ENCODE peak calls at places on chromosomes 7 and 10, in seven cellular contexts. T is activated CD8-positive, alpha-beta T cell treated with anti-CD3 and anti-CD28 coated beads for 36 hours; R is adrenal gland; Z is nephron progenitor cell; P is HL-60; W is neural progenitor cell; Q is fibroblast of mammary gland. O is an unnamed sample.

GRCh38 chr10:132521466-132522102 is 16.0 kb upstream of the INPP5A start:
- DNase-seq in T (no peak), R (peak; percentile 20), Z (no peak), P (no peak), W (no peak), Q (no peak), O (no peak)

GRCh38 chr7:122302826-122303521 is 1.6 kb downstream of the FEZF1 start:
- DNase-seq in T (no peak), R (no peak), Z (no peak), P (no peak), W (no peak), Q (no peak), O (no peak)

GRCh38 chr10:112344261-112344660 is 29.7 kb upstream of the ACSL5 start:
- DNase-seq in T (no peak), R (peak; percentile 15), Z (no peak), P (no peak), W (peak; percentile 13), Q (no peak), O (no peak)

GRCh38 chr10:79417731-79418130 is 27.7 kb downstream of the ZCCHC24 start:
- DNase-seq in T (no peak), R (no peak), Z (no peak), P (no peak), W (no peak), Q (no peak), O (no peak)

GRCh38 chr7:134741901-134742635 is 37.4 kb upstream of the CALD1 start:
- DNase-seq in T (no peak), R (no peak), Z (no peak), P (no peak), W (peak; percentile 38), Q (peak; percentile 83), O (no peak)

GRCh38 chr10:103575416-103576075 is 82.0 kb downstream of the NEURL1 start:
- DNase-seq in T (no peak), R (no peak), Z (no peak), P (no peak), W (no peak), Q (no peak), O (no peak)

GRCh38 chr10:58305821-58306220 is 29.0 kb upstream of the UBE2D1 start:
- DNase-seq in T (no peak), R (no peak), Z (no peak), P (no peak), W (no peak), Q (no peak), O (no peak)

GRCh38 chr7:130733866-130734524 is at the start of gene KLF14:
- DNase-seq in T (peak; percentile 46), R (peak; percentile 76), Z (peak; percentile 64), P (no peak), W (peak; percentile 75), Q (peak; percentile 21), O (peak; percentile 60)

GRCh38 chr10:18582803-18583202 is 68.6 kb downstream of the NSUN6 start:
- DNase-seq in T (peak; percentile 62), R (no peak), Z (no peak), P (peak; percentile 1), W (no peak), Q (no peak), O (no peak)

DNA sequence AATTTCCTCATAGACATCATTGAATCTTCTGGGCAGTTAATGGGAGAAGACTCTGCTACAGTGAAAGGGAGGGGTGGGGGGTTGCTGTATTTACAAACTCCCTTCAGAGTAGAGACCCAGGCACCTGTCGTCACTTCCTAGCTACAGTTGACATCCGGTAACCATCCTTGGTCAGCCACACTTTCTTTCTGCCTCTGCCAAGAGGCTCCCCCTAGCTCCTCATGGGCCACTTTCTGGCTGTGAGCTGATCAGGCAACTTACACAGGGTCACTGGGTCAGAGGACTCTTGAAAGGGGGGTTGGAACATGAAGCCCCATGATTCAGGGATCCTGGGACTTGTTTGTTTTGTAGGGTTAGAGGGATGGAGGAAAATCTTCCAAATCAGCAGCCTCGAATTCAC is 1.2 kb downstream of the TECPR1 start:
- DNase-seq in T (peak; percentile 75), R (no peak), Z (no peak), P (peak; percentile 26), W (no peak), Q (no peak), O (no peak)
- TF ChIP-seq CTCF in T (no peak), R (no peak), Z (no peak), P (no peak), W (no peak), Q (no peak), O (no peak)

GRCh38 chr7:31648288-31648687 is 38.7 kb upstream of the PPP1R17 start:
- DNase-seq in T (no peak), R (no peak), Z (no peak), P (no peak), W (peak; percentile 23), Q (peak; percentile 11), O (no peak)
- TF ChIP-seq CTCF in T (no peak), R (peak; percentile 29), Z (peak; percentile 29), P (no peak), W (peak; percentile 55), Q (peak; percentile 18), O (peak; percentile 32)

GRCh38 chr7:99383791-99384370 is 9.4 kb downstream of the ARPC1B start:
- DNase-seq in T (peak; percentile 42), R (no peak), Z (no peak), P (no peak), W (no peak), Q (no peak), O (no peak)

GRCh38 chr7:99387912-99388311 is 13.4 kb downstream of the ARPC1B start:
- DNase-seq in T (no peak), R (no peak), Z (no peak), P (no peak), W (no peak), Q (no peak), O (no peak)

GRCh38 chr7:99384523-99384922 is 10.0 kb downstream of the ARPC1B start:
- DNase-seq in T (no peak), R (no peak), Z (no peak), P (no peak), W (no peak), Q (no peak), O (no peak)

GRCh38 chr7:99385564-99385963 is 11.0 kb downstream of the ARPC1B start:
- DNase-seq in T (no peak), R (no peak), Z (no peak), P (no peak), W (no peak), Q (no peak), O (no peak)

DNA sequence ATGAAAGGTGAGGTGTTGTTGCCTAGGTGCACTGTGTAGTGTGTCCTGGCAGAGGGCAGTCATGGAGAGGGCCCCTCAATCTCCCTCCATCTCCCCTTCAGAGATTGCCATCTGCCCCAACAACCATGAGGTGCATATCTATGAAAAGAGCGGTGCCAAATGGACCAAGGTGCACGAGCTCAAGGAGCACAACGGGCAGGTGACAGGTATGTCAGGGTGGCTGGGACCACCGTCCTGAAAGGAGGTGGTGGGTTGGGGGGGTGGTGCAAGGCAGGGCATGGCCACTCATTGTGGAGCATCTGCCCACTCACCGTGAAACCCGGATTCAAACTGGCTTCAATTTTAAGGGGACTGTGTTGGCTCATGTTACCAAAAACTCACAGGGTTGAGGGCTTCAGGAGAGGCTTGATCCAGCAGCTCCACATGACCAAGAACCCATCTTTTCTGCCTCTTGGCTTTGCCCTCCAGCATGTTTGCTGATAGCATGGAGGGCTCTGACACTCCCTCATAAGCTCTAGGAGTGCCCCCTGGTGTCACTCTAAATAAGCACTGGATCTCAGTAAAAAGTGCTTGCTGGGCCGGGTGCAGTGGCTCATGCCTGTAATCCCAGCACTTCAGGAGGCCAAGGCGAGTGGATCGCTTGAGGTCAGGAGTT is 12.2 kb downstream of the ARPC1B start:
- DNase-seq in T (peak; percentile 60), R (no peak), Z (no peak), P (peak; percentile 63), W (no peak), Q (peak; percentile 66), O (no peak)
- TF ChIP-seq CTCF in T (peak; percentile 56), R (no peak), Z (no peak), P (no peak), W (peak; percentile 19), Q (peak; percentile 42), O (no peak)

GRCh38 chr10:50554995-50555568 is 68.7 kb downstream of the SGMS1 start:
- DNase-seq in T (no peak), R (no peak), Z (no peak), P (no peak), W (peak; percentile 40), Q (peak; percentile 61), O (no peak)
- TF ChIP-seq CTCF in T (no peak), R (no peak), Z (no peak), P (no peak), W (peak; percentile 32), Q (no peak), O (no peak)

O was measured in mesothelial cell of epicardium.